ENCODE peak calls at places on chromosomes 1 and 21, in four cellular contexts. L, O, X and B are unnamed samples.

GRCh38 chr1:78560811-78561210 is 59.4 kb upstream of the IFI44L start:
- DNase-seq in X (no peak), L (no peak), O (no peak), B (no peak)

GRCh38 chr1:10799726-10800125 is 3.3 kb upstream of the CASZ1 start:
- DNase-seq in O (no peak), L (no peak), X (no peak), B (no peak)

GRCh38 chr1:211198111-211198510 is 61.1 kb upstream of the RCOR3 start:
- DNase-seq in L (peak; percentile 6), O (no peak), X (no peak), B (no peak)

GRCh38 chr21:38139380-38140168 is 117.2 kb upstream of the KCNJ15 start:
- DNase-seq in L (no peak), X (no peak), O (no peak), B (no peak)

GRCh38 chr1:87702455-87702854 is 373.8 kb downstream of the LMO4 start:
- DNase-seq in O (no peak), L (no peak), X (no peak), B (no peak)

GRCh38 chr1:234629026-234629425 is 19.0 kb upstream of the IRF2BP2 start:
- DNase-seq in O (no peak), L (no peak), X (no peak), B (no peak)

GRCh38 chr1:208781391-208782035 is 537.3 kb upstream of the PLXNA2 start:
- DNase-seq in X (no peak), O (peak; percentile 83), L (no peak), B (no peak)

GRCh38 chr1:64624446-64624766 is 120.5 kb upstream of the RAVER2 start:
- DNase-seq in O (no peak), X (no peak), L (peak; percentile 73), B (peak; percentile 16)

GRCh38 chr1:154855186-154855585 is 14.9 kb downstream of the KCNN3 start:
- DNase-seq in O (no peak), L (no peak), X (no peak), B (no peak)

GRCh38 chr1:25562101-25562927 is 18.9 kb downstream of the LDLRAP1 start:
- DNase-seq in L (no peak), O (no peak), X (no peak), B (no peak)

GRCh38 chr1:2145946-2146835 is 48.4 kb downstream of the FAAP20 start:
- DNase-seq in X (no peak), L (no peak), O (no peak), B (no peak)

GRCh38 chr1:43620956-43621355 is 29.0 kb upstream of the KDM4A start:
- DNase-seq in L (no peak), X (no peak), O (no peak), B (no peak)

GRCh38 chr1:91619881-91620280 is 119.2 kb downstream of the CDC7 start:
- DNase-seq in O (no peak), L (no peak), X (no peak), B (peak; percentile 38)

GRCh38 chr1:58528518-58528917 is 18.0 kb downstream of the OMA1 start:
- DNase-seq in O (no peak), X (no peak), L (no peak), B (peak; percentile 67)

GRCh38 chr1:201851949-201852348 is 23.0 kb downstream of the IPO9 start:
- DNase-seq in O (no peak), X (no peak), L (no peak), B (no peak)

GRCh38 chr1:113307771-113308451 is 82.4 kb upstream of the MAGI3 start:
- DNase-seq in L (no peak), O (no peak), X (no peak), B (no peak)

GRCh38 chr1:246295968-246296367 is 211.1 kb downstream of the SMYD3 start:
- DNase-seq in X (no peak), O (no peak), L (no peak), B (no peak)

GRCh38 chr1:87796521-87796920 is 467.8 kb downstream of the LMO4 start:
- DNase-seq in L (no peak), O (no peak), X (no peak), B (no peak)

GRCh38 chr21:33541105-33541711 is 709 bp downstream of the GART start:
- DNase-seq in O (peak; percentile 32), L (no peak), X (no peak), B (no peak)

GRCh38 chr1:27605796-27606707 is 2.1 kb upstream of the AHDC1 start:
- DNase-seq in L (peak; percentile 47), O (peak; percentile 89), X (peak; percentile 74), B (no peak)

GRCh38 chr1:203592156-203592555 is 34.5 kb upstream of the ATP2B4 start:
- DNase-seq in O (peak; percentile 57), X (peak; percentile 67), L (no peak), B (no peak)

GRCh38 chr1:50332941-50333594 is 90.2 kb downstream of the DMRTA2 start:
- DNase-seq in X (peak; percentile 49), L (no peak), O (peak; percentile 85), B (peak; percentile 6)

GRCh38 chr21:42146251-42146805 is 72.6 kb upstream of the ABCG1 start:
- DNase-seq in X (no peak), O (no peak), L (no peak), B (no peak)

GRCh38 chr1:163771637-163772036 is 449.9 kb downstream of the NUF2 start:
- DNase-seq in X (no peak), L (no peak), O (no peak), B (no peak)

GRCh38 chr21:45051580-45052434 is 22.6 kb upstream of the ADARB1 start:
- DNase-seq in L (no peak), X (no peak), O (no peak), B (no peak)

GRCh38 chr1:24414884-24415333 is 693 bp upstream of the NIPAL3 start:
- DNase-seq in L (no peak), X (no peak), O (no peak), B (no peak)

GRCh38 chr1:40078512-40079333 is 18.3 kb downstream of the PPT1 start:
- DNase-seq in O (peak; percentile 88), L (peak; percentile 23), X (no peak), B (peak; percentile 24)

GRCh38 chr1:30404341-30404740 is 319.0 kb downstream of the MATN1 start:
- DNase-seq in O (no peak), X (no peak), L (no peak), B (no peak)

GRCh38 chr1:153652795-153653507 is 5.6 kb upstream of the SNAPIN start:
- DNase-seq in L (no peak), X (no peak), O (no peak), B (no peak)